ENCODE peak calls at places on chromosome 14, in six cellular contexts. S, W, H, Z, R and Y are unnamed samples.

GRCh38 chr14:51283402-51283825 is 43.4 kb downstream of the TMX1 start:
- DNase-seq in Z (no peak), H (no peak), W (peak), S (peak), R (no peak), Y (no peak)

GRCh38 chr14:36556811-36557433 is 25.5 kb downstream of the NKX2-8 start:
- DNase-seq in R (no peak), Z (no peak), S (no peak), W (no peak), H (no peak), Y (no peak)

GRCh38 chr14:74875941-74876913 is at the start of gene PROX2:
- DNase-seq in S (no peak), R (no peak), W (no peak), Z (no peak), H (peak), Y (no peak)

GRCh38 chr14:81946808-81947798 is 413.4 kb upstream of the SEL1L start:
- DNase-seq in H (no peak), W (no peak), R (no peak), S (no peak), Z (no peak), Y (no peak)

GRCh38 chr14:34211732-34212131 is 250.3 kb downstream of the SPTSSA start:
- DNase-seq in Z (no peak), S (no peak), H (no peak), R (no peak), W (no peak), Y (no peak)

GRCh38 chr14:22549981-22550670 is 38.9 kb downstream of the DAD1 start:
- DNase-seq in R (no peak), W (no peak), Z (no peak), H (peak), S (no peak), Y (no peak)

GRCh38 chr14:101945171-101945570 is 19.2 kb upstream of the DYNC1H1 start:
- DNase-seq in Z (no peak), S (no peak), H (no peak), R (no peak), W (no peak), Y (no peak)

GRCh38 chr14:68758301-68758700 is 34.6 kb downstream of the ZFP36L1 start:
- DNase-seq in W (no peak), H (no peak), S (no peak), R (no peak), Z (no peak), Y (no peak)

GRCh38 chr14:68511727-68512047 is 281.2 kb downstream of the ZFP36L1 start:
- DNase-seq in H (no peak), S (no peak), R (no peak), W (no peak), Z (no peak), Y (no peak)

GRCh38 chr14:86015916-86016315 is 486.0 kb downstream of the FLRT2 start:
- DNase-seq in H (no peak), S (no peak), Z (no peak), W (no peak), R (no peak), Y (no peak)

GRCh38 chr14:93734086-93734822 is 54.0 kb downstream of the PRIMA1 start:
- DNase-seq in R (no peak), W (no peak), Z (no peak), S (no peak), H (peak), Y (no peak)

GRCh38 chr14:21874167-21874566 is 200.5 kb upstream of the OR4E1 start:
- DNase-seq in H (no peak), Z (no peak), R (no peak), S (no peak), W (no peak), Y (no peak)

GRCh38 chr14:100761481-100761880 is 34.8 kb downstream of the DLK1 start:
- DNase-seq in W (no peak), R (no peak), S (peak), H (no peak), Z (no peak), Y (no peak)

GRCh38 chr14:101373690-101374295 is 187.5 kb upstream of the DIO3 start:
- DNase-seq in H (peak), Z (no peak), R (no peak), S (no peak), W (no peak), Y (no peak)

GRCh38 chr14:72679591-72680151 is 214.2 kb downstream of the DPF3 start:
- DNase-seq in S (no peak), H (peak), R (no peak), Z (no peak), W (no peak), Y (no peak)

GRCh38 chr14:94051779-94052178 is 25.6 kb downstream of the OTUB2 start:
- DNase-seq in W (no peak), R (no peak), S (no peak), H (no peak), Z (no peak), Y (no peak)

GRCh38 chr14:23060536-23061260 is 3.4 kb upstream of the CDH24 start:
- DNase-seq in W (no peak), S (no peak), R (no peak), Z (no peak), H (no peak), Y (no peak)

GRCh38 chr14:69943084-69943797 is 64.0 kb downstream of the SMOC1 start:
- DNase-seq in H (no peak), S (no peak), Z (no peak), W (no peak), R (no peak), Y (no peak)

GRCh38 chr14:93017898-93018297 is 94.9 kb downstream of the CHGA start:
- DNase-seq in S (no peak), Z (no peak), R (no peak), H (no peak), W (no peak), Y (no peak)

GRCh38 chr14:48537600-48537999 is 862.2 kb upstream of the MDGA2 start:
- DNase-seq in Z (no peak), S (no peak), R (no peak), W (no peak), H (no peak), Y (no peak)

GRCh38 chr14:105314287-105315185 is at the start of gene PACS2:
- DNase-seq in R (no peak), S (peak), Z (no peak), H (peak), W (peak), Y (no peak)

GRCh38 chr14:71725802-71726638 is 206.2 kb upstream of the RGS6 start:
- DNase-seq in R (no peak), Z (no peak), H (no peak), S (peak), W (no peak), Y (no peak)

GRCh38 chr14:92963301-92964123 is 40.6 kb downstream of the CHGA start:
- DNase-seq in Z (no peak), R (no peak), W (no peak), H (peak), S (no peak), Y (no peak)

GRCh38 chr14:21070083-21070609 is at the start of gene ARHGEF40:
- DNase-seq in Z (no peak), W (no peak), S (no peak), R (no peak), H (peak), Y (no peak)

GRCh38 chr14:92704821-92705220 is 43.6 kb downstream of the LGMN start:
- DNase-seq in Z (no peak), W (no peak), R (no peak), S (no peak), H (no peak), Y (no peak)

GRCh38 chr14:88753873-88754272 is 38.9 kb downstream of the EML5 start:
- DNase-seq in H (no peak), Z (no peak), S (no peak), W (no peak), R (no peak), Y (no peak)

GRCh38 chr14:92589213-92589852 is 75.8 kb downstream of the RIN3 start:
- DNase-seq in W (no peak), R (no peak), H (no peak), Z (no peak), S (peak), Y (no peak)

GRCh38 chr14:60311417-60311816 is 62.4 kb downstream of the PPM1A start:
- DNase-seq in R (no peak), H (no peak), W (no peak), S (peak), Z (no peak), Y (no peak)

GRCh38 chr14:68820536-68820935 is 27.7 kb upstream of the ZFP36L1 start:
- DNase-seq in Z (no peak), W (no peak), R (no peak), S (no peak), H (no peak), Y (no peak)

GRCh38 chr14:27096091-27096490 is 498.3 kb upstream of the NOVA1 start:
- DNase-seq in Z (no peak), S (no peak), W (no peak), H (no peak), R (no peak), Y (no peak)

GRCh38 chr14:98244162-98244948 is 1027.6 kb downstream of the BCL11B start:
- DNase-seq in S (no peak), R (no peak), Z (no peak), W (no peak), H (no peak), Y (no peak)

GRCh38 chr14:92248638-92249037 is 74.3 kb upstream of the SLC24A4 start:
- DNase-seq in S (no peak), W (no peak), Z (no peak), R (no peak), H (no peak), Y (no peak)

GRCh38 chr14:76710093-76711010 is 50.9 kb upstream of the VASH1 start:
- DNase-seq in S (peak), H (no peak), Z (no peak), R (peak), W (no peak), Y (no peak)

GRCh38 chr14:63563370-63564026 is 20.3 kb upstream of the PPP2R5E start:
- DNase-seq in S (peak), Z (no peak), R (no peak), H (no peak), W (no peak), Y (no peak)